ENCODE peak calls at places on chromosomes 6 and 20, in eight cellular contexts. F, Z, K, I, N, L, W and J are unnamed samples.
A peak's percentile ranks its signal among the peaks of the same experiment; 100 is the strongest.

GRCh38 chr20:7926767-7927166 is 13.5 kb downstream of the HAO1 start:
- DNase-seq in Z (peak; percentile 4), N (no peak), I (no peak), F (peak; percentile 9), K (no peak), L (peak; percentile 67), W (peak; percentile 53), J (peak; percentile 55)

GRCh38 chr6:170137176-170137891 is 153.5 kb downstream of the DLL1 start:
- DNase-seq in Z (no peak), F (no peak), I (no peak), K (peak; percentile 48), N (no peak), L (no peak), W (no peak), J (no peak)

GRCh38 chr6:35302604-35303218 is 5.1 kb downstream of the DEF6 start:
- DNase-seq in I (peak; percentile 82), W (peak; percentile 9), L (peak; percentile 60), Z (no peak), N (no peak), K (peak; percentile 73), F (no peak), J (no peak)

GRCh38 chr6:37576336-37576737 is 76.6 kb upstream of the CCDC167 start:
- DNase-seq in W (peak; percentile 88), Z (peak; percentile 29), I (no peak), K (no peak), L (peak; percentile 81), F (no peak), N (no peak), J (no peak)

GRCh38 chr6:124882580-124883393 is 79.5 kb upstream of the RNF217 start:
- DNase-seq in N (no peak), L (peak; percentile 66), W (peak; percentile 31), Z (peak; percentile 43), K (no peak), I (no peak), F (no peak), J (no peak)

GRCh38 chr6:165659945-165660862 is 2.8 kb downstream of the PDE10A start:
- DNase-seq in L (no peak), N (no peak), F (peak; percentile 24), Z (no peak), I (no peak), W (peak; percentile 32), K (no peak), J (no peak)

GRCh38 chr20:64136004-64136710 is 28.1 kb upstream of the MYT1 start:
- DNase-seq in W (no peak), I (no peak), Z (no peak), F (no peak), N (no peak), L (no peak), K (peak; percentile 11), J (no peak)

GRCh38 chr6:41939091-41939847 is 2.3 kb downstream of the CCND3 start:
- DNase-seq in W (peak; percentile 43), K (peak; percentile 80), F (no peak), N (no peak), I (no peak), L (peak; percentile 24), Z (no peak), J (no peak)

GRCh38 chr6:80605165-80605989 is 498.9 kb downstream of the BCKDHB start:
- DNase-seq in F (no peak), W (peak; percentile 68), I (no peak), L (peak; percentile 58), K (no peak), N (no peak), Z (no peak), J (no peak)

GRCh38 chr6:167510648-167511047 is 185.8 kb downstream of the TTLL2 start:
- DNase-seq in W (no peak), K (no peak), I (no peak), Z (no peak), F (no peak), L (no peak), N (no peak), J (no peak)
- H3K4me3 ChIP-seq in W (no peak overlapping the region), K (no peak overlapping the region), I (no peak overlapping the region), Z (no peak overlapping the region), F (no peak overlapping the region), L (no peak overlapping the region), N (no peak overlapping the region), J (no peak overlapping the region)

GRCh38 chr6:155327326-155328073 is 13.2 kb upstream of the TFB1M start:
- DNase-seq in N (peak; percentile 67), W (peak; percentile 78), L (peak; percentile 65), I (peak; percentile 38), F (peak; percentile 57), Z (peak; percentile 46), K (peak; percentile 52), J (no peak)
- TF ChIP-seq CTCF in N (peak; percentile 54), W (peak; percentile 91), L (peak; percentile 82), I (peak; percentile 89), F (peak; percentile 89), Z (peak; percentile 65), K (peak; percentile 81), J (peak; percentile 58)

GRCh38 chr6:7615611-7616383 is 25.8 kb downstream of the SNRNP48 start:
- DNase-seq in I (no peak), N (peak; percentile 59), F (peak; percentile 35), W (peak; percentile 65), Z (no peak), L (peak; percentile 87), K (no peak), J (no peak)

GRCh38 chr6:7621761-7622160 is 31.8 kb downstream of the SNRNP48 start:
- DNase-seq in I (no peak), K (no peak), L (no peak), W (peak; percentile 35), Z (no peak), N (no peak), F (no peak), J (no peak)

DNA sequence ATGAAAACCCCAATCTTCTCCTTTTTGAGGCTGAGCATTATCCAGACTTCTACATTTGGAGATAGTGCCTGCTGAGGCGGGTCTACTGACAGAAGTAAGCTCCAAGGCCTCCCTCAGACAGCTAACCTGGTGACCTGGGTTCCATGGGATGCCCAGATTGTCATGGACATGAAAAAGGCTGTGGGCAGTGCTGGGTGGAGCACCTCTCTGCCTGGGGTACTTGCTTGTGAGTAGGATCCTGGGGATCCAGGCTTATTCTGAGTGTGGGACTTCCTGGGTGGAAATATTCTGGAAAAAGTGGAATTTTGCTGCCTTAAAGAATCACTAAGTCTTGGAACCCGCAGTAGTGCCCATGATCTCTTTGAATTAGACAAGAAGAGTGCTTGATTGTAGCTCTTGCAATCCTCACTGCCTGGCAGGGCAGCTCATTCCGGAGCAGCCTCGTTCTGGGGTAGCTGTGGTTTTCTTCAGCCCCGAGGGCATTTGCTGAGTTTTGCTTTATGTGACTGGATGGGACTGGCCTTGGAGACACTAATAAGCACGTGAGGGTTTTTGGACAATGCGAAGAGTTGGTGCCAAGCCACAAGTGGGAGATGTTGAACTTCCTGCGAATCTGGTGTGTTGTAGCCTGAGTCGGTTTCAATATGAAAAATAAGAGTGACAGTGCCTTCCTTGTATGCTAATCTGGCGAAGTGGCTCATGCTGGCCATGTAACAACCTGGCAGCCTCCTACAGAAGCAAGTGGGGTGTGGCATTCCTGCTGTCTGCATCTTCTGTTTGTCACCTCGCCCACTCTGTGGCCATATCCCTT is 28.2 kb downstream of the SNRNP48 start:
- DNase-seq in F (peak; percentile 48), I (no peak), K (peak; percentile 70), W (peak; percentile 32), N (no peak), L (peak; percentile 83), Z (peak; percentile 77), J (peak; percentile 53)
- H3K4me3 ChIP-seq in F (no peak overlapping the region), I (no peak overlapping the region), K (no peak overlapping the region), W (no peak overlapping the region), N (no peak overlapping the region), L (no peak overlapping the region), Z (no peak overlapping the region), J (no peak overlapping the region)

DNA sequence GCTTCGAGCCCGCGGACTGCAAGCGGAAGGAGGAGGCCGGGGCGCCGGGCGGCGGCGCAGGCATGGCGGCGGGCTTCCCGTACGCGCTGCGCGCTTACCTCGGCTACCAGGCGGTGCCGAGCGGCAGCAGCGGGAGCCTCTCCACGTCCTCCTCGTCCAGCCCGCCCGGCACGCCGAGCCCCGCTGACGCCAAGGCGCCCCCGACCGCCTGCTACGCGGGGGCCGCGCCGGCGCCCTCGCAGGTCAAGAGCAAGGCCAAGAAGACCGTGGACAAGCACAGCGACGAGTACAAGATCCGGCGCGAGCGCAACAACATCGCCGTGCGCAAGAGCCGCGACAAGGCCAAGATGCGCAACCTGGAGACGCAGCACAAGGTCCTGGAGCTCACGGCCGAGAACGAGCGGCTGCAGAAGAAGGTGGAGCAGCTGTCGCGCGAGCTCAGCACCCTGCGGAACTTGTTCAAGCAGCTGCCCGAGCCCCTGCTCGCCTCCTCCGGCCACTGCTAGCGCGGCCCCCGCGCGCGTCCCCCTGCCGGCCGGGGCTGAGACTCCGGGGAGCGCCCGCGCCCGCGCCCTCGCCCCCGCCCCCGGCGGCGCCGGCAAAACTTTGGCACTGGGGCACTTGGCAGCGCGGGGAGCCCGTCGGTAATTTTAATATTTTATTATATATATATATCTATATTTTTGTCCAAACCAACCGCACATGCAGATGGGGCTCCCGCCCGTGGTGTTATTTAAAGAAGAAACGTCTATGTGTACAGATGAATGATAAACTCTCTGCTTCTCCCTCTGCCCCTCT is 1.1 kb downstream of the CEBPB start:
- DNase-seq in F (peak; percentile 46), W (peak; percentile 28), K (peak; percentile 78), I (peak; percentile 49), N (peak; percentile 70), Z (no peak), L (peak; percentile 58), J (no peak)
- TF ChIP-seq CTCF in F (peak; percentile 43), W (peak; percentile 25), K (peak; percentile 47), I (peak; percentile 48), N (no peak), Z (peak; percentile 25), L (peak; percentile 31), J (peak; percentile 28)

GRCh38 chr6:44250718-44251123 is 3.8 kb downstream of the HSP90AB1 start:
- DNase-seq in Z (no peak), K (no peak), N (no peak), F (no peak), I (no peak), W (no peak), L (no peak), J (no peak)

GRCh38 chr6:44248579-44248978 is 1.7 kb downstream of the HSP90AB1 start:
- DNase-seq in W (no peak), K (no peak), N (no peak), F (no peak), L (no peak), Z (no peak), I (no peak), J (no peak)

GRCh38 chr6:44250067-44250717 is 3.3 kb downstream of the HSP90AB1 start:
- DNase-seq in N (no peak), F (no peak), L (no peak), I (no peak), K (no peak), W (no peak), Z (no peak), J (no peak)

GRCh38 chr6:44247338-44248302 is 719 bp downstream of the HSP90AB1 start:
- DNase-seq in Z (no peak), N (peak; percentile 88), W (peak; percentile 38), F (peak; percentile 76), L (peak; percentile 44), K (peak; percentile 84), I (peak; percentile 85), J (no peak)

DNA sequence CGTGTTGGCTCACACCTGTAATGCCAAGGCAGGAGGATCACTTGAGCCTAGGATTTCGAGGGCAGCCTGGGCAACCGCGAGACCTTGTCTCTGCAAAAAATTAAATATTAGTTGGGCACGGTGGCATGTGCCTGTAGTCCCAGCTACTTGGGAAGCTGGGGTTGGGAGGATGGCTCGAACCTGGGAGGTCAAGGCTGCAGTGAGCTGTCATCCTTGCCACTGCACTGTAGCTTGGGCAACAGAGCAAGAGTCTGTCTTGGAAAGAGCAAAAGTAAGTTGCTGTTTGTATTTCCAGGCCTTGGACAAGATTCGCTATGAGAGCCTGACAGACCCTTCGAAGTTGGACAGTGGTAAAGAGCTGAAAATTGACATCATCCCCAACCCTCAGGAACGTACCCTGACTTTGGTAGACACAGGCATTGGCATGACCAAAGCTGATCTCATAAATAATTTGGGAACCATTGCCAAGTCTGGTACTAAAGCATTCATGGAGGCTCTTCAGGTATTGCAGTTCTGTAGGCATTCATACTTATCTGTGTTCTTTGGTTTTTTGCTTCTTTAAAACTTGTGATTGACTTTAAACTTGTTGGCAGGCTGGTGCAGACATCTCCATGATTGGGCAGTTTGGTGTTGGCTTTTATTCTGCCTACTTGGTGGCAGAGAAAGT is 2.3 kb downstream of the HSP90AB1 start:
- DNase-seq in W (no peak), F (no peak), K (no peak), I (no peak), Z (no peak), L (no peak), N (no peak), J (no peak)
- H3K4me3 ChIP-seq in W (no peak overlapping the region), F (no peak overlapping the region), K (peak overlapping the region; percentile 98), I (no peak overlapping the region), Z (peak overlapping the region; percentile 69), L (peak overlapping the region; percentile 99), N (no peak overlapping the region), J (peak overlapping the region; percentile 100)